ENCODE peak calls at places on chromosomes 13 and 19, in nine cellular contexts. One of them, this sample, is unnamed.
A peak's percentile ranks its signal among the peaks of the same experiment; 100 is the strongest.

GRCh38 chr19:33296473-33297060 is 5.8 kb downstream of the CEBPA start:
- DNase-seq in breast epithelium: peak; percentile 28
- DNase-seq in heart left ventricle: no peak
- DNase-seq in suprapubic skin: peak; percentile 61
- DNase-seq in tibial artery: peak; percentile 12
- DNase-seq in thoracic aorta: no peak
- DNase-seq in Panc1: no peak
- DNase-seq in fibroblast of lung: no peak
- DNase-seq in WERI-Rb-1: no peak
- DNase-seq in this sample: no peak

GRCh38 chr13:48851707-48852106 is 124.0 kb upstream of the FNDC3A start:
- DNase-seq in breast epithelium: no peak
- DNase-seq in heart left ventricle: no peak
- DNase-seq in suprapubic skin: no peak
- DNase-seq in tibial artery: no peak
- DNase-seq in thoracic aorta: no peak
- DNase-seq in Panc1: no peak
- DNase-seq in fibroblast of lung: no peak
- DNase-seq in WERI-Rb-1: no peak
- DNase-seq in this sample: no peak

GRCh38 chr19:8240274-8241229 is 31.4 kb downstream of the CERS4 start:
- DNase-seq in breast epithelium: peak; percentile 86
- DNase-seq in heart left ventricle: peak; percentile 95
- DNase-seq in suprapubic skin: peak; percentile 87
- DNase-seq in tibial artery: peak; percentile 77
- DNase-seq in thoracic aorta: peak; percentile 47
- DNase-seq in Panc1: no peak
- DNase-seq in fibroblast of lung: peak; percentile 95
- DNase-seq in WERI-Rb-1: peak; percentile 92
- DNase-seq in this sample: peak; percentile 84

GRCh38 chr13:37313383-37313782 is 207.9 kb upstream of the CSNK1A1L start:
- DNase-seq in breast epithelium: no peak
- DNase-seq in heart left ventricle: no peak
- DNase-seq in suprapubic skin: no peak
- DNase-seq in tibial artery: no peak
- DNase-seq in thoracic aorta: no peak
- DNase-seq in Panc1: no peak
- DNase-seq in fibroblast of lung: peak; percentile 91
- DNase-seq in WERI-Rb-1: no peak
- DNase-seq in this sample: no peak

GRCh38 chr13:32075150-32075851 is 43.7 kb downstream of the FRY start:
- DNase-seq in breast epithelium: no peak
- DNase-seq in heart left ventricle: no peak
- DNase-seq in suprapubic skin: no peak
- DNase-seq in tibial artery: no peak
- DNase-seq in thoracic aorta: no peak
- DNase-seq in Panc1: no peak
- DNase-seq in fibroblast of lung: no peak
- DNase-seq in WERI-Rb-1: no peak
- DNase-seq in this sample: no peak

GRCh38 chr13:109720758-109721184 is 65.6 kb downstream of the IRS2 start:
- DNase-seq in breast epithelium: no peak
- DNase-seq in heart left ventricle: no peak
- DNase-seq in suprapubic skin: no peak
- DNase-seq in tibial artery: no peak
- DNase-seq in thoracic aorta: no peak
- DNase-seq in Panc1: no peak
- DNase-seq in fibroblast of lung: no peak
- DNase-seq in WERI-Rb-1: no peak
- DNase-seq in this sample: no peak

GRCh38 chr13:110683921-110684320 is 22.0 kb downstream of the CARS2 start:
- DNase-seq in breast epithelium: no peak
- DNase-seq in heart left ventricle: no peak
- DNase-seq in suprapubic skin: no peak
- DNase-seq in tibial artery: no peak
- DNase-seq in thoracic aorta: no peak
- DNase-seq in Panc1: no peak
- DNase-seq in fibroblast of lung: no peak
- DNase-seq in WERI-Rb-1: no peak
- DNase-seq in this sample: no peak

GRCh38 chr13:113935523-113935922 is 38.4 kb downstream of the C13orf46 start:
- DNase-seq in breast epithelium: no peak
- DNase-seq in heart left ventricle: peak; percentile 18
- DNase-seq in suprapubic skin: peak; percentile 57
- DNase-seq in tibial artery: no peak
- DNase-seq in thoracic aorta: no peak
- DNase-seq in Panc1: no peak
- DNase-seq in fibroblast of lung: no peak
- DNase-seq in WERI-Rb-1: no peak
- DNase-seq in this sample: no peak

GRCh38 chr19:5949792-5950305 is 28.1 kb downstream of the RANBP3 start:
- DNase-seq in breast epithelium: no peak
- DNase-seq in heart left ventricle: peak; percentile 78
- DNase-seq in suprapubic skin: no peak
- DNase-seq in tibial artery: no peak
- DNase-seq in thoracic aorta: no peak
- DNase-seq in Panc1: no peak
- DNase-seq in fibroblast of lung: no peak
- DNase-seq in WERI-Rb-1: no peak
- DNase-seq in this sample: no peak

GRCh38 chr13:72850959-72851677 is 69.2 kb downstream of the PIBF1 start:
- DNase-seq in breast epithelium: no peak
- DNase-seq in heart left ventricle: no peak
- DNase-seq in suprapubic skin: no peak
- DNase-seq in tibial artery: no peak
- DNase-seq in thoracic aorta: no peak
- DNase-seq in Panc1: no peak
- DNase-seq in fibroblast of lung: no peak
- DNase-seq in WERI-Rb-1: no peak
- DNase-seq in this sample: no peak

GRCh38 chr13:30615851-30616311 is 1.8 kb upstream of the USPL1 start:
- DNase-seq in breast epithelium: no peak
- DNase-seq in heart left ventricle: no peak
- DNase-seq in suprapubic skin: no peak
- DNase-seq in tibial artery: no peak
- DNase-seq in thoracic aorta: no peak
- DNase-seq in Panc1: no peak
- DNase-seq in fibroblast of lung: peak; percentile 65
- DNase-seq in WERI-Rb-1: no peak
- DNase-seq in this sample: no peak

GRCh38 chr13:24997367-24997967 is 98.5 kb upstream of the PABPC3 start:
- DNase-seq in breast epithelium: no peak
- DNase-seq in heart left ventricle: no peak
- DNase-seq in suprapubic skin: no peak
- DNase-seq in tibial artery: no peak
- DNase-seq in thoracic aorta: no peak
- DNase-seq in Panc1: no peak
- DNase-seq in fibroblast of lung: peak; percentile 45
- DNase-seq in WERI-Rb-1: peak; percentile 53
- DNase-seq in this sample: no peak

GRCh38 chr19:47210689-47211316 is 20.2 kb downstream of the BBC3 start:
- DNase-seq in breast epithelium: peak; percentile 71
- DNase-seq in heart left ventricle: peak; percentile 81
- DNase-seq in suprapubic skin: peak; percentile 93
- DNase-seq in tibial artery: peak; percentile 92
- DNase-seq in thoracic aorta: peak; percentile 70
- DNase-seq in Panc1: peak; percentile 73
- DNase-seq in fibroblast of lung: peak; percentile 88
- DNase-seq in WERI-Rb-1: peak; percentile 69
- DNase-seq in this sample: peak; percentile 56

GRCh38 chr13:38686635-38687245 is at the start of gene FREM2:
- DNase-seq in breast epithelium: no peak
- DNase-seq in heart left ventricle: peak; percentile 25
- DNase-seq in suprapubic skin: no peak
- DNase-seq in tibial artery: no peak
- DNase-seq in thoracic aorta: no peak
- DNase-seq in Panc1: no peak
- DNase-seq in fibroblast of lung: peak; percentile 30
- DNase-seq in WERI-Rb-1: peak; percentile 80
- DNase-seq in this sample: no peak

GRCh38 chr13:31236211-31236786 is 36.5 kb downstream of the B3GLCT start:
- DNase-seq in breast epithelium: no peak
- DNase-seq in heart left ventricle: no peak
- DNase-seq in suprapubic skin: no peak
- DNase-seq in tibial artery: no peak
- DNase-seq in thoracic aorta: no peak
- DNase-seq in Panc1: no peak
- DNase-seq in fibroblast of lung: peak; percentile 72
- DNase-seq in WERI-Rb-1: no peak
- DNase-seq in this sample: no peak

GRCh38 chr13:46160474-46161066 is 21.4 kb downstream of the LCP1 start:
- DNase-seq in breast epithelium: no peak
- DNase-seq in heart left ventricle: no peak
- DNase-seq in suprapubic skin: no peak
- DNase-seq in tibial artery: no peak
- DNase-seq in thoracic aorta: no peak
- DNase-seq in Panc1: peak; percentile 30
- DNase-seq in fibroblast of lung: peak; percentile 72
- DNase-seq in WERI-Rb-1: no peak
- DNase-seq in this sample: peak; percentile 21

GRCh38 chr13:78867655-78868054 is 208.7 kb upstream of the OBI1 start:
- DNase-seq in breast epithelium: no peak
- DNase-seq in heart left ventricle: no peak
- DNase-seq in suprapubic skin: no peak
- DNase-seq in tibial artery: no peak
- DNase-seq in thoracic aorta: no peak
- DNase-seq in Panc1: no peak
- DNase-seq in fibroblast of lung: no peak
- DNase-seq in WERI-Rb-1: no peak
- DNase-seq in this sample: no peak

GRCh38 chr19:37718357-37718756 is 1.2 kb downstream of the ZNF607 start:
- DNase-seq in breast epithelium: no peak
- DNase-seq in heart left ventricle: no peak
- DNase-seq in suprapubic skin: no peak
- DNase-seq in tibial artery: no peak
- DNase-seq in thoracic aorta: no peak
- DNase-seq in Panc1: no peak
- DNase-seq in fibroblast of lung: no peak
- DNase-seq in WERI-Rb-1: no peak
- DNase-seq in this sample: no peak

GRCh38 chr19:13839938-13840750 is 36.8 kb upstream of the NANOS3 start:
- DNase-seq in breast epithelium: peak; percentile 76
- DNase-seq in heart left ventricle: peak; percentile 71
- DNase-seq in suprapubic skin: peak; percentile 88
- DNase-seq in tibial artery: peak; percentile 70
- DNase-seq in thoracic aorta: no peak
- DNase-seq in Panc1: no peak
- DNase-seq in fibroblast of lung: no peak
- DNase-seq in WERI-Rb-1: no peak
- DNase-seq in this sample: no peak
- TF ChIP-seq CTCF in breast epithelium: no peak
- TF ChIP-seq CTCF in heart left ventricle: no peak
- TF ChIP-seq CTCF in suprapubic skin: no peak
- TF ChIP-seq CTCF in tibial artery: no peak
- TF ChIP-seq CTCF in thoracic aorta: no peak
- TF ChIP-seq CTCF in Panc1: no peak
- TF ChIP-seq CTCF in fibroblast of lung: no peak
- TF ChIP-seq CTCF in WERI-Rb-1: no peak
- TF ChIP-seq CTCF in this sample: no peak

GRCh38 chr19:11324079-11324661 is 15.3 kb downstream of the RAB3D start:
- DNase-seq in breast epithelium: peak; percentile 66
- DNase-seq in heart left ventricle: peak; percentile 84
- DNase-seq in suprapubic skin: peak; percentile 90
- DNase-seq in tibial artery: peak; percentile 83
- DNase-seq in thoracic aorta: peak; percentile 33
- DNase-seq in Panc1: no peak
- DNase-seq in fibroblast of lung: peak; percentile 95
- DNase-seq in WERI-Rb-1: no peak
- DNase-seq in this sample: peak; percentile 42
- H3K4me3 ChIP-seq in breast epithelium: no peak overlapping the region
- H3K4me3 ChIP-seq in heart left ventricle: no peak overlapping the region
- H3K4me3 ChIP-seq in suprapubic skin: no peak overlapping the region
- H3K4me3 ChIP-seq in tibial artery: no peak overlapping the region
- H3K4me3 ChIP-seq in thoracic aorta: peak overlapping the region; percentile 51
- H3K4me3 ChIP-seq in Panc1: no peak overlapping the region
- H3K4me3 ChIP-seq in fibroblast of lung: peak overlapping the region; percentile 22
- H3K4me3 ChIP-seq in WERI-Rb-1: no peak overlapping the region
- H3K4me3 ChIP-seq in this sample: no peak overlapping the region

GRCh38 chr19:49065905-49066512 is 1.4 kb upstream of the NTF4 start:
- DNase-seq in breast epithelium: no peak
- DNase-seq in heart left ventricle: no peak
- DNase-seq in suprapubic skin: no peak
- DNase-seq in tibial artery: no peak
- DNase-seq in thoracic aorta: no peak
- DNase-seq in Panc1: no peak
- DNase-seq in fibroblast of lung: no peak
- DNase-seq in WERI-Rb-1: no peak
- DNase-seq in this sample: no peak

GRCh38 chr19:49061445-49061844 is 3.2 kb downstream of the NTF4 start:
- DNase-seq in breast epithelium: no peak
- DNase-seq in heart left ventricle: no peak
- DNase-seq in suprapubic skin: no peak
- DNase-seq in tibial artery: no peak
- DNase-seq in thoracic aorta: no peak
- DNase-seq in Panc1: no peak
- DNase-seq in fibroblast of lung: no peak
- DNase-seq in WERI-Rb-1: no peak
- DNase-seq in this sample: no peak

GRCh38 chr19:49064029-49064629 is 489 bp downstream of the NTF4 start:
- DNase-seq in breast epithelium: no peak
- DNase-seq in heart left ventricle: no peak
- DNase-seq in suprapubic skin: no peak
- DNase-seq in tibial artery: no peak
- DNase-seq in thoracic aorta: no peak
- DNase-seq in Panc1: no peak
- DNase-seq in fibroblast of lung: no peak
- DNase-seq in WERI-Rb-1: no peak
- DNase-seq in this sample: no peak

GRCh38 chr19:49067554-49067953 is 2.9 kb upstream of the NTF4 start:
- DNase-seq in breast epithelium: no peak
- DNase-seq in heart left ventricle: no peak
- DNase-seq in suprapubic skin: no peak
- DNase-seq in tibial artery: no peak
- DNase-seq in thoracic aorta: no peak
- DNase-seq in Panc1: no peak
- DNase-seq in fibroblast of lung: no peak
- DNase-seq in WERI-Rb-1: no peak
- DNase-seq in this sample: no peak

GRCh38 chr19:49064768-49065611 is at the start of gene NTF4:
- DNase-seq in breast epithelium: no peak
- DNase-seq in heart left ventricle: no peak
- DNase-seq in suprapubic skin: no peak
- DNase-seq in tibial artery: no peak
- DNase-seq in thoracic aorta: no peak
- DNase-seq in Panc1: no peak
- DNase-seq in fibroblast of lung: no peak
- DNase-seq in WERI-Rb-1: peak; percentile 81
- DNase-seq in this sample: no peak
- H3K27ac ChIP-seq in breast epithelium: peak within 1 kb of the TSS; percentile 84
- H3K27ac ChIP-seq in heart left ventricle: no peak within 1 kb of the TSS
- H3K27ac ChIP-seq in suprapubic skin: peak within 1 kb of the TSS; percentile 78
- H3K27ac ChIP-seq in tibial artery: no peak within 1 kb of the TSS
- H3K27ac ChIP-seq in thoracic aorta: no peak within 1 kb of the TSS
- H3K27ac ChIP-seq in Panc1: no peak within 1 kb of the TSS
- H3K27ac ChIP-seq in fibroblast of lung: no peak within 1 kb of the TSS
- H3K27ac ChIP-seq in WERI-Rb-1: no peak within 1 kb of the TSS
- H3K27ac ChIP-seq in this sample: no peak within 1 kb of the TSS

DNA sequence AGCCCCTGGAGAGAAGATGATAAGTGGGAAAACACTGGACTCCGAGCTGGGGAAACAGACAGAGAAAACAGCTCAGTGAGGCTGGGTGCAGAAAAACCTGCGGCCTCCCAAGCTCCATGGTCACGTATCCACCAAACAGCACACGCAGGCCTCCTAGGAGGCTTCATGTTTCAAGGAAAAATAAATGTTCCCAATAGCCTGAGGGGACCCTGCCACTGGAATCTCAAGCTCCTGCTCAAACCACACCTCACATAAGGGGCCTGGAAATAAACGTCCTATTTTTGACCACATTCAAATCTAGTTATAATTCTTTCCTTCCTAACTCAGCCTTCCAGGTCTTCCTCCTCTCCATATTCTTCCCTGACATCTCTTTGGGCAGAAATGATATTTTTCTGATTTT is 225.7 kb downstream of the ABCC4 start:
- DNase-seq in breast epithelium: no peak
- DNase-seq in heart left ventricle: no peak
- DNase-seq in suprapubic skin: no peak
- DNase-seq in tibial artery: no peak
- DNase-seq in thoracic aorta: no peak
- DNase-seq in Panc1: no peak
- DNase-seq in fibroblast of lung: no peak
- DNase-seq in WERI-Rb-1: no peak
- DNase-seq in this sample: no peak
- TF ChIP-seq CTCF in breast epithelium: no peak
- TF ChIP-seq CTCF in heart left ventricle: no peak
- TF ChIP-seq CTCF in suprapubic skin: no peak
- TF ChIP-seq CTCF in tibial artery: no peak
- TF ChIP-seq CTCF in thoracic aorta: no peak
- TF ChIP-seq CTCF in Panc1: no peak
- TF ChIP-seq CTCF in fibroblast of lung: no peak
- TF ChIP-seq CTCF in WERI-Rb-1: no peak
- TF ChIP-seq CTCF in this sample: no peak